ENCODE peak calls at places on chromosomes 3 and 15, in five cellular contexts. E, P, N, L and X are unnamed samples. For H3K27me3 and H3K4me1, the result is how much of the 10 kb centered on the place peaks cover.

GRCh38 chr3:170745211-170745718 is 124.7 kb downstream of the RPL22L1 start:
- DNase-seq in N (no peak), L (no peak), P (no peak), E (no peak), X (no peak)

GRCh38 chr15:82914396-82914795 is 38.1 kb downstream of the HOMER2 start:
- DNase-seq in P (no peak), N (no peak), E (no peak), L (no peak), X (no peak)

GRCh38 chr3:187327827-187328226 is 36.3 kb upstream of the MASP1 start:
- DNase-seq in E (no peak), N (no peak), L (no peak), P (no peak), X (no peak)

GRCh38 chr15:48507416-48508065 is 138.0 kb downstream of the FBN1 start:
- DNase-seq in L (no peak), P (no peak), E (peak), N (no peak), X (no peak)

GRCh38 chr15:85172846-85173490 is 191.3 kb downstream of the PDE8A start:
- DNase-seq in N (no peak), E (no peak), P (no peak), L (no peak), X (no peak)

GRCh38 chr15:55741592-55742497 is 1.1 kb downstream of the PRTG start:
- DNase-seq in P (no peak), N (no peak), L (no peak), E (peak), X (no peak)

GRCh38 chr3:171680690-171681416 is 129.4 kb downstream of the PLD1 start:
- DNase-seq in L (no peak), N (no peak), E (no peak), P (no peak), X (no peak)

GRCh38 chr3:127790009-127790533 is 32.2 kb downstream of the MGLL start:
- DNase-seq in L (no peak), N (no peak), E (no peak), P (no peak), X (no peak)

GRCh38 chr15:66210684-66211083 is 42.9 kb downstream of the MEGF11 start:
- DNase-seq in N (no peak), L (no peak), E (no peak), P (no peak), X (no peak)

GRCh38 chr15:75347222-75348033 is 589 bp downstream of the NEIL1 start:
- DNase-seq in L (peak), P (no peak), E (peak), N (peak), X (peak)

GRCh38 chr15:70164156-70164900 is 66.6 kb upstream of the TLE3 start:
- DNase-seq in N (no peak), P (no peak), E (no peak), L (no peak), X (no peak)

GRCh38 chr3:160804762-160805161 is 48.7 kb downstream of the PPM1L start:
- DNase-seq in N (peak), E (peak), L (peak), P (no peak), X (no peak)

GRCh38 chr3:186953011-186953487 is 22.7 kb downstream of the ST6GAL1 start:
- DNase-seq in L (no peak), P (no peak), E (no peak), N (no peak), X (no peak)

GRCh38 chr3:132900479-132900878 is 137.7 kb upstream of the TMEM108 start:
- DNase-seq in E (no peak), N (no peak), P (no peak), L (no peak), X (no peak)

GRCh38 chr3:141000027-141000663 is 51.0 kb upstream of the SPSB4 start:
- DNase-seq in N (peak), E (peak), P (no peak), L (peak), X (no peak)

GRCh38 chr3:46756642-46757041 is 39.0 kb upstream of the PRSS50 start:
- DNase-seq in N (no peak), E (no peak), L (no peak), P (no peak), X (no peak)

GRCh38 chr15:50594311-50594710 is 47.8 kb upstream of the USP50 start:
- DNase-seq in E (no peak), N (no peak), P (no peak), L (no peak), X (no peak)

GRCh38 chr15:25849431-25849921 is 13.7 kb downstream of the ATP10A start:
- DNase-seq in L (no peak), P (peak), N (no peak), E (no peak), X (peak)

GRCh38 chr15:90679959-90680358 is 37.2 kb upstream of the BLM start:
- DNase-seq in E (no peak), N (no peak), P (no peak), L (peak), X (peak)

GRCh38 chr3:62467936-62468722 is 94.8 kb upstream of the FEZF2 start:
- DNase-seq in E (no peak), P (no peak), L (no peak), N (no peak), X (no peak)

GRCh38 chr15:78208341-78208844 is 26.0 kb downstream of the ACSBG1 start:
- DNase-seq in E (peak), N (no peak), P (no peak), L (no peak), X (peak)

GRCh38 chr15:71596672-71597071 is 213.7 kb upstream of the NR2E3 start:
- DNase-seq in E (no peak), N (peak), P (peak), L (peak), X (peak)

DNA sequence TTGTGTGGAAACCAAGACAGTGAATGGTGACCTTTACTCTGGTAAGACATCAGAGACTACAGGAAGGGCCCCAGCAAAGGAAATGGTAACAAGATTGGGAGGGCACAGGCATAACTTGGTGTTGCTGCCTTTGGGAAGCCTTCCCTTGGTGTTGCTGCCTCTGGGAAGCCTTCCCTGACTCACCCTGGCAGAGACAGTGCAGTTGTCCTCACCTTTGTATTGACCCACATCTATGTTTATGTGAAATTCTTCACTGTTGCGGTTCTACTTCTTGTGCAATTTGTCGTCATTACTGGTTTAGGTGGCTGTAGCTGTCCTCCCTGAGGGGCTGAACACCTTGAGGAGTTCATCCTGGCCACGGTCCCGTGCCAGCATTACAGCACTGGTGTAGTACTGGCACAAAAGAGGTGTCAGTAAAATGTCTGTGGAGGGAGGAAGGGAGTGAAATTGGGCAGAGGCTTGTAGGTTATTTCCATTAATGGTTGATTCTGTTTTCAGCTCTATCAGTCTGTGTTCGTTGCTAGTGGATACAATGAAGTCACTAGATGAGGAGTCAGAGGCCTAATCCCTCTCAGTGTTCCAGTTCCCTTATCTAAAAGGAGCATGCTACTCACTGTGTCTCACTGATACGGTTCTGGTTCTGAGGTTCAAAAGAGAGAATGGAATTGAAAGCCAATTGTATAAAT is 21.6 kb downstream of the IFT122 start:
- DNase-seq in N (peak), L (no peak), P (peak), E (no peak), X (no peak)
- H3K27ac ChIP-seq in N (peak), L (no peak), P (peak), E (peak), X (no peak)

GRCh38 chr3:39212665-39213064 is 20.3 kb upstream of the XIRP1 start:
- DNase-seq in L (no peak), E (no peak), P (no peak), N (no peak), X (no peak)
- H3K27me3 ChIP-seq in L (under half), E (under half), P (under half), N (under half), X (under half)

GRCh38 chr3:152313914-152314313 is 45.2 kb downstream of the MBNL1 start:
- DNase-seq in P (no peak), L (no peak), N (no peak), E (no peak), X (no peak)

GRCh38 chr3:152317184-152317583 is 48.5 kb downstream of the MBNL1 start:
- DNase-seq in P (no peak), E (no peak), N (no peak), L (no peak), X (no peak)

GRCh38 chr3:152316318-152316717 is 47.6 kb downstream of the MBNL1 start:
- DNase-seq in E (no peak), N (no peak), L (no peak), P (no peak), X (no peak)

GRCh38 chr3:152314677-152315353 is 46.1 kb downstream of the MBNL1 start:
- DNase-seq in P (no peak), E (no peak), L (no peak), N (no peak), X (no peak)

DNA sequence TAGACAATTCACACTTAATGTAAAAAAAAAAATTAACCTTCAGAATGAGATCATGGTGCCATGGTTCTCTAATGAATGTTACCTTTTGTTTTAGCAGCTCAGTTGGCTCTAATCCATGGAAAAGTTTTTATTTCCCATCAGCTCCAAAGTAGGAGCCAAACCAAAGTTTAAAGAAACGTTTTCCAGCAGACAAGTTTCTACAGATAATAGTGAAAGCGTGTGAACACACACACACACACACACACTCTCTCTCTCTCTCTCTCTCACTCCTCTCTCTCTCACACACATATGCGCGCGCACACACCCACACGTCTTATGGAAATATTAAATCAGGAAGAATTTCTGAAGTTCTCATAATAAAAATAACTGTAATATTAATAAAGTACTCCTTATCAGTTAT is 46.9 kb downstream of the MBNL1 start:
- DNase-seq in L (no peak), E (no peak), P (no peak), N (no peak), X (no peak)
- H3K4me1 ChIP-seq in L (half or more), E (under half), P (under half), N (half or more), X (half or more)

GRCh38 chr15:81024265-81024875 is 23.6 kb downstream of the TLNRD1 start:
- DNase-seq in E (no peak), N (no peak), P (no peak), L (no peak), X (no peak)
- H3K27ac ChIP-seq in E (peak), N (peak), P (peak), L (peak), X (peak)

DNA sequence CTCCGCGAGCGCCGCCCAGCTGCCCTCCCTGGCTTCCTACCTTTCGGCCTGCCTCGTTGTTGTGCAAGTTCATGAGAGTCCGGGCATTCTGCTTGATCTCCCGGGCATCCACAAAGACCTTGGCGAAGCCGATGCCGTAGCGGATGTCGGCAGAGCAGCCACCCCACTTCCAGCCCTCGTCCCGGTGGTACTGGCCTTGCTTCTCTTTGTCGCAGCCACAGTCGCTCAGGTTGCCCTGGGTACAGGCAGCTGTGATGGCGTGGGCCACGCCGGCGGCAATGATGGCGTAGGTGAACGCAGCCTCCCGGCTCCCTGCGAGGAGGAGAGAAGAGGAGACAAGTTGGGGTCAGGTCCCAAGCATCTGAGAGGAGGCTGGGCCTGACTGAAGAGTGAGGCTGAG is 25.4 kb downstream of the WNT7A start:
- DNase-seq in E (no peak), L (no peak), P (no peak), N (no peak), X (no peak)
- H3K27me3 ChIP-seq in E (under half), L (under half), P (under half), N (half or more), X (under half)